ENCODE peak calls at places on chromosomes 16 and 17, in five cellular contexts. L, W, D, Z and F are unnamed samples.

GRCh38 chr16:83588070-83588469 is 219.7 kb upstream of the HSBP1 start:
- DNase-seq in Z (no peak), D (no peak), W (no peak), L (no peak), F (no peak)

GRCh38 chr17:44075598-44076293 is 5.2 kb downstream of the G6PC3 start:
- DNase-seq in L (no peak), D (no peak), W (no peak), Z (no peak), F (no peak)

GRCh38 chr16:66346221-66346620 is 20.3 kb upstream of the CDH5 start:
- DNase-seq in Z (no peak), D (no peak), L (peak; percentile 31), W (no peak), F (no peak)

GRCh38 chr16:52573365-52574104 is 26.6 kb upstream of the TOX3 start:
- DNase-seq in W (no peak), Z (no peak), L (no peak), D (no peak), F (peak; percentile 53)

GRCh38 chr17:29215717-29216116 is 30.9 kb upstream of the CRYBA1 start:
- DNase-seq in W (no peak), Z (no peak), L (no peak), D (no peak), F (peak; percentile 27)

GRCh38 chr16:28321700-28322411 is 29.5 kb downstream of the SBK1 start:
- DNase-seq in Z (peak; percentile 61), D (no peak), W (peak; percentile 59), L (no peak), F (peak; percentile 40)

GRCh38 chr16:82627811-82628339 is 1.1 kb downstream of the CDH13 start:
- DNase-seq in Z (no peak), L (no peak), W (no peak), D (no peak), F (no peak)

GRCh38 chr16:4323071-4323844 is 7.4 kb downstream of the GLIS2 start:
- DNase-seq in L (no peak), D (peak; percentile 37), Z (no peak), W (peak; percentile 44), F (peak; percentile 74)

GRCh38 chr17:14833201-14833773 is 431.8 kb downstream of the PMP22 start:
- DNase-seq in W (no peak), D (no peak), L (no peak), Z (no peak), F (no peak)

GRCh38 chr17:79075861-79076406 is 1.3 kb downstream of the ENGASE start:
- DNase-seq in L (peak; percentile 42), Z (no peak), D (no peak), W (peak; percentile 46), F (no peak)

GRCh38 chr16:69798466-69798865 is 36.3 kb downstream of the WWP2 start:
- DNase-seq in W (no peak), Z (no peak), L (no peak), D (no peak), F (no peak)

GRCh38 chr17:49959183-49959935 is 9.6 kb upstream of the DLX4 start:
- DNase-seq in L (no peak), D (no peak), W (no peak), Z (peak; percentile 49), F (no peak)

GRCh38 chr17:74871329-74872076 is 1.3 kb downstream of the FDXR start:
- DNase-seq in Z (no peak), D (peak; percentile 54), L (no peak), W (no peak), F (no peak)

GRCh38 chr16:68644715-68645493 is at the start of gene CDH3:
- DNase-seq in Z (peak; percentile 25), W (peak; percentile 74), D (peak; percentile 70), L (no peak), F (peak; percentile 51)

GRCh38 chr17:9646556-9646905 is 1.2 kb downstream of the USP43 start:
- DNase-seq in Z (no peak), D (no peak), L (no peak), W (no peak), F (no peak)

GRCh38 chr16:17470002-17470870 is 524 bp downstream of the XYLT1 start:
- DNase-seq in L (peak; percentile 90), W (peak; percentile 66), D (peak; percentile 39), Z (peak; percentile 50), F (peak; percentile 26)

GRCh38 chr16:6643083-6643686 is 689.5 kb upstream of the RBFOX1 start:
- DNase-seq in L (no peak), D (peak; percentile 26), W (no peak), Z (peak; percentile 35), F (peak; percentile 60)

GRCh38 chr17:48541036-48541573 is 3.8 kb downstream of the HOXB2 start:
- DNase-seq in Z (no peak), L (no peak), W (no peak), D (no peak), F (no peak)

GRCh38 chr17:51006601-51007000 is 114.1 kb downstream of the SPAG9 start:
- DNase-seq in Z (no peak), W (no peak), L (no peak), D (no peak), F (no peak)

GRCh38 chr17:31754239-31754945 is 104.7 kb downstream of the COPRS start:
- DNase-seq in Z (no peak), W (no peak), L (no peak), D (no peak), F (no peak)

GRCh38 chr17:41382396-41382795 is 290 bp upstream of the KRT34 start:
- DNase-seq in Z (no peak), L (no peak), D (no peak), W (no peak), F (no peak)

GRCh38 chr16:11914210-11914758 is 1.5 kb downstream of the GSPT1 start:
- DNase-seq in L (no peak), D (no peak), W (no peak), Z (no peak), F (no peak)

DNA sequence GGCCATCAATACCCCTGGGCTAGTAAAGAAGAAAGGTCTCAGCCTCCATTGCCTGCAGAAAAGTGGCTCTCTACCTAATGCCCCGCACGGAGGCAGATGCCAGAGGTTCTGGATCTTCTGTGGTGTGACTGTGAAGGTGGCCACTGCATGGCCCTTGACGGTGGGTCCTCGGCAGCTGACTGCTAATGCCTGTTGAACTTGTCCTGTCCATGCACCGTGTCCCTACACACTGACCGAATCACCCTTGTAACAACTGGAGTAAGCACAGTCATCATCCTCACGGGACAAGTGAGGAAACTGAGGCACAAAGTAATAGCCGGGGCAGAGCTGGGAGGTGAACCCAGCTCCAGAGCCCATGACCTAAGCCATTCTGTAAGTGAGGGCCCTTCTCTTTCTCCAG is 48.8 kb downstream of the MYH11 start:
- DNase-seq in Z (no peak), D (no peak), L (peak; percentile 52), W (no peak), F (no peak)
- TF ChIP-seq POLR2A in Z (no peak), D (no peak), L (no peak), W (no peak), F (no peak)

DNA sequence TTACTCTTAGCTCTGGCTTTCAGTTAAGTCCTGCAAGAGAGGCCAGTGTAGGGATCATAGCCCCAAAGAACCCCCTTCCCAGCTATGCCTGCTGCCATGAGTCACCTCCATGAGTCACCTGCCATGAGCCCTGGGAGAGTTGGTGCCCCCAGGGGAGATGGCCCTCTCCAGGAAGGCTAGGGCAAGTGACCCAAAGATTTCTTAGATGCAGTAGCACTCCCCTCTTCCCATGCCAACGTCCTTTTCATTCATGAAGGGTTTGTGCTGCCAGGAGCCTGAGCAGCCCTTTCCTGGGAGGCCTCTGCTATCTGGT is 78.6 kb upstream of the LGALS9 start:
- DNase-seq in D (no peak), W (no peak), Z (peak; percentile 39), L (no peak), F (peak; percentile 69)
- TF ChIP-seq CTCF in D (no peak), W (no peak), Z (peak; percentile 5), L (no peak), F (no peak)

GRCh38 chr17:76246080-76247066 is 6.1 kb upstream of the RNF157 start:
- DNase-seq in Z (no peak), L (no peak), W (no peak), D (no peak), F (no peak)

GRCh38 chr17:76251478-76252039 is 11.3 kb upstream of the RNF157 start:
- DNase-seq in W (peak; percentile 57), D (no peak), Z (no peak), L (no peak), F (no peak)

GRCh38 chr17:76250141-76250540 is 9.8 kb upstream of the RNF157 start:
- DNase-seq in W (no peak), D (no peak), L (no peak), Z (no peak), F (no peak)

GRCh38 chr17:76247304-76247703 is 7.0 kb upstream of the RNF157 start:
- DNase-seq in L (no peak), D (no peak), Z (no peak), W (no peak), F (no peak)

DNA sequence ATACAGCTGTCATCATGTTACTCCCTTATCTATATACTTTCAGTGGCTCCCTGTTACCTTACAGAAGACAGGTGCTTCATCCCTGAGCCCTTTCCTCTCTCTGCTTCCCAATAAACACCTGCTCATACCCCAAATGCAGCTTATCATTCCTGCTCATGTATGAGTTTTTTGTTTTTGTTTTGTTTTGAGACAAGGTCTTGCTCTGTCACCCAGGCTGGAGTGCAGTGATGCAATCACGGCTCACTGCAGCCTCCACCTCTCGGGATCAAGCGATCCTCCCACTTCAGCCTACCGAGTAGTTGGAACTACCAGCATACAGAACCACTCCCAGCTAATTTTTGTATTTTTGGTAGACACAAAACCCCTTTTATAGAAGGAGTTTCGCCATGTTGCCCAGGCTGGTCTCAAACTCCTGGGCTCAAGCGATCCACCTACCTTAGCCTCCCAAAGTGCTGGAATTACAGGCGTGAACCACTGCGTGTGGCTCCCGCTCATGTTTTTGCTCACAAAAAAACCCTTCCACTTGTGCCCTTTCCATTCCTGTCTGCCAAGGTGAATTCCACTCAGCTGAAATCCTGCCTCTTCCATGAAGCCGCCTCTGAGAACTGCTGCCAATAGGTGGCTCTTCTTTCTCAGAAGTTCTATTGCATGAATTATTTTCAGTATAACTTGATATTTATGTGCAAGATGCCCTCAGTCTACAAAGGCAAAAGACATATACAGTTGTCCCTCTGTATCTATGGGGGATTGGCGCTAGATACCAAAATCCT is 7.9 kb upstream of the RNF157 start:
- DNase-seq in W (peak; percentile 20), D (no peak), L (no peak), Z (no peak), F (no peak)
- H3K4me1 ChIP-seq in W (peaks cover 24% of the 10 kb centered on the region), D (no peaks in the 10 kb centered on the region), L (peaks cover 33% of the 10 kb centered on the region), Z (peaks cover 18% of the 10 kb centered on the region), F (peaks cover 38% of the 10 kb centered on the region)

GRCh38 chr17:59561042-59561441 is 4.4 kb upstream of the DHX40 start:
- DNase-seq in D (no peak), L (no peak), Z (peak; percentile 28), W (no peak), F (no peak)

GRCh38 chr17:59565959-59566324 is 532 bp downstream of the DHX40 start:
- DNase-seq in Z (peak; percentile 68), L (peak; percentile 76), W (no peak), D (peak; percentile 61), F (peak; percentile 83)

DNA sequence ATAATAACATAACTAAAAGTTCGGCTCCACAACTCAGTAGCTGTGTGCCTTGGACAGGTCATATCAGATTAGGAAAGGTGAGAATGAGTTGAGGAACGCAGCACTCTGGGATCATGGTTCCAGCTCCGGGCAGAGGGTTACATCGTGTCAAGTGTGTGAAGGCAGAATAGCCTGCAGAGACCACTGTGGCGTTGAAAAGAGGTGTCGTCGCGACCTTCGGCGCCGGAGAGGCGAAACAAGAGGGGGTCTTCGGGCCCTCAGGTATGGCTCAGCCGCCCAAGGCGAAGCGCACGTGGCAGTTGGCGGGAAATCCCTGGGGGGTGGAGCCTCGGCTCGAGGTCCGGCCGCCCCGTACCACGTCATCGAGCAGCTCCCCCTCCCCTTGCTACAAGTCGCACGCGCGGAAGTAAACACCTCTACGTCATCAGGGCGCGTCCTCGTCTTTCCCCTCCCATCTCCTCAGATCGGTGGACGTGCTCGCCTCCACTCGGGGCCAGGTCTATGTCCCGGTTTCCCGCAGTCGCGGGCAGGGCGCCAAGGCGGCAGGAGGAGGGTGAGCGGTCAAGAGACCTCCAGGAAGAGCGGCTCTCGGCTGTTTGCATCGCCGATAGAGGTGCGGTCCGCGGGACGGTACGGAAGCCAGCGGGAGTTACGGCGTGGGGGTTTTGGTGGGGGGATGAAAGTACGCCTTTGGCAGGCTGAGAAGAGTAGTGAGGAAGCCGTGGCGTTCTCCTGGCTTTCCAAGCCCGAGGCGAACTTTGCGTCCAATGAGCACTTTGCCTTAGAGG is at the start of gene DHX40:
- DNase-seq in D (peak; percentile 97), Z (peak; percentile 98), W (peak; percentile 91), L (peak; percentile 98), F (peak; percentile 93)
- TF ChIP-seq POLR2A in D (peak; percentile 76), Z (peak; percentile 78), W (peak; percentile 46), L (peak; percentile 24), F (peak; percentile 77)